ENCODE peak calls at places on chromosomes 12 and 14, in four cellular contexts. Q is tibial artery; B is CD8-positive, alpha-beta T cell; A is BE2C. Z is an unnamed sample. For H3K4me1, the result is how much of the 10 kb centered on the place peaks cover.

GRCh38 chr12:46751173-46751572 is 74.6 kb downstream of the SLC38A4 start:
- DNase-seq in Q (no peak), B (no peak), A (no peak), Z (no peak)

GRCh38 chr14:101838476-101838875 is 77.0 kb downstream of the PPP2R5C start:
- DNase-seq in Q (no peak), B (no peak), A (no peak), Z (no peak)

GRCh38 chr14:30656190-30656632 is 34.1 kb downstream of the SCFD1 start:
- DNase-seq in Q (no peak), B (peak), A (peak), Z (no peak)

GRCh38 chr12:13940466-13940865 is 40.9 kb downstream of the GRIN2B start:
- DNase-seq in Q (no peak), B (no peak), A (no peak), Z (no peak)

GRCh38 chr12:105880824-105881388 is 257.8 kb downstream of the NUAK1 start:
- DNase-seq in Q (no peak), B (no peak), A (no peak), Z (no peak)

GRCh38 chr12:125544979-125545378 is 479.7 kb downstream of the AACS start:
- DNase-seq in Q (no peak), B (no peak), A (no peak), Z (no peak)

GRCh38 chr12:85280138-85280983 is at the start of gene ALX1:
- DNase-seq in Q (peak), B (no peak), A (no peak), Z (no peak)

GRCh38 chr14:64788706-64789105 is 84.5 kb downstream of the PLEKHG3 start:
- DNase-seq in Q (peak), B (no peak), A (no peak), Z (no peak)

GRCh38 chr14:90454041-90455000 is 57.5 kb downstream of the CALM1 start:
- DNase-seq in Q (no peak), B (no peak), A (peak), Z (no peak)

GRCh38 chr14:105069554-105069886 is 4.3 kb upstream of the GPR132 start:
- DNase-seq in Q (peak), B (no peak), A (no peak), Z (no peak)

GRCh38 chr12:114381177-114381576 is 24.8 kb downstream of the TBX5 start:
- DNase-seq in Q (no peak), B (no peak), A (no peak), Z (no peak)

GRCh38 chr14:74569826-74570591 is 42.0 kb downstream of the LTBP2 start:
- DNase-seq in Q (no peak), B (no peak), A (no peak), Z (no peak)

GRCh38 chr12:121326996-121327674 is 25.1 kb downstream of the ANAPC5 start:
- DNase-seq in Q (no peak), B (no peak), A (peak), Z (no peak)

GRCh38 chr14:68397371-68397779 is 395.5 kb downstream of the ZFP36L1 start:
- DNase-seq in Q (peak), B (no peak), A (no peak), Z (no peak)

GRCh38 chr14:91737619-91738018 is 5.7 kb upstream of the CATSPERB start:
- DNase-seq in Q (no peak), B (no peak), A (no peak), Z (no peak)

GRCh38 chr12:75658826-75659823 is 147.7 kb upstream of the KRR1 start:
- DNase-seq in Q (no peak), B (no peak), A (no peak), Z (no peak)

GRCh38 chr12:49284672-49285071 is 10.3 kb upstream of the PRPH start:
- DNase-seq in Q (peak), B (no peak), A (no peak), Z (no peak)

GRCh38 chr12:128969480-128970055 is 116.3 kb downstream of the GLT1D1 start:
- DNase-seq in Q (peak), B (no peak), A (no peak), Z (no peak)
- TF ChIP-seq CTCF in Q (no peak), B (no peak), A (no peak), Z (no peak)

GRCh38 chr14:81147140-81147897 is 73.4 kb downstream of the GTF2A1 start:
- DNase-seq in Q (no peak), B (no peak), A (no peak), Z (no peak)
- H3K4me1 ChIP-seq in Q (under half), B (under half), A (under half), Z (under half)

GRCh38 chr14:106843951-106844483 is 1317.6 kb downstream of the TMEM121 start:
- DNase-seq in Q (no peak), B (no peak), A (no peak), Z (no peak)
- TF ChIP-seq CTCF in Q (no peak), B (no peak), A (no peak), Z (no peak)

GRCh38 chr12:124514145-124514995 is 53.0 kb downstream of the NCOR2 start:
- DNase-seq in Q (no peak), B (no peak), A (no peak), Z (no peak)
- H3K4me1 ChIP-seq in Q (under half), B (under half), A (under half), Z (half or more)

Z was measured in esophagus muscularis mucosa.